ENCODE peak calls at places on chromosomes 5 and 9, in nine cellular contexts. X is AG09309; F is sciatic nerve; K is thoracic aorta; Z is LoVo; Y is stimulated activated CD8-positive, alpha-beta memory T cell treated with anti-CD3 and anti-CD28 coated beads, Interleukin-7, amount 100 ng/mL, for 24 hours; L is GM19239; U is NCI-H774; S is cardiac muscle cell. D is an unnamed sample.
A peak's percentile ranks its signal among the peaks of the same experiment; 100 is the strongest.

GRCh38 chr5:84303315-84303714 is 81.4 kb downstream of the EDIL3 start:
- DNase-seq in K (no peak), F (no peak), X (no peak), Z (no peak), L (no peak), U (no peak), Y (no peak), S (no peak), D (peak; percentile 14)

GRCh38 chr5:78758169-78758839 is 109.7 kb upstream of the LHFPL2 start:
- DNase-seq in S (no peak), U (no peak), K (no peak), X (no peak), F (no peak), L (peak; percentile 41), Z (no peak), Y (no peak), D (no peak)

GRCh38 chr5:32628049-32628803 is 42.9 kb downstream of the SUB1 start:
- DNase-seq in Y (no peak), X (no peak), F (no peak), S (no peak), Z (no peak), K (no peak), U (no peak), L (no peak), D (no peak)

GRCh38 chr5:41176952-41177351 is 36.4 kb downstream of the C6 start:
- DNase-seq in K (no peak), L (no peak), S (peak; percentile 30), F (no peak), X (no peak), Z (no peak), U (no peak), Y (no peak), D (peak; percentile 38)

GRCh38 chr5:2374703-2375102 is 376.8 kb downstream of the IRX2 start:
- DNase-seq in Y (no peak), Z (no peak), X (no peak), F (no peak), U (no peak), L (no peak), S (no peak), K (no peak), D (no peak)

GRCh38 chr9:124480621-124480981 is 26.6 kb downstream of the NR5A1 start:
- DNase-seq in Y (no peak), U (peak; percentile 38), S (peak; percentile 72), F (no peak), Z (no peak), L (peak; percentile 80), K (no peak), X (no peak), D (no peak)

GRCh38 chr5:142906863-142907671 is 136.9 kb downstream of the ARHGAP26 start:
- DNase-seq in Y (no peak), X (no peak), F (no peak), Z (no peak), S (no peak), U (no peak), K (no peak), L (no peak), D (no peak)

GRCh38 chr9:92439921-92440750 is 15.9 kb upstream of the OMD start:
- DNase-seq in S (no peak), X (peak; percentile 48), Y (no peak), U (no peak), L (no peak), K (no peak), Z (no peak), F (no peak), D (no peak)

GRCh38 chr5:158538506-158539074 is 561.1 kb downstream of the EBF1 start:
- DNase-seq in Z (no peak), Y (no peak), K (no peak), L (no peak), F (no peak), X (no peak), U (no peak), S (no peak), D (no peak)

GRCh38 chr5:9156282-9156681 is 389.6 kb downstream of the SEMA5A start:
- DNase-seq in Z (no peak), L (no peak), F (peak; percentile 63), S (peak; percentile 20), U (no peak), K (no peak), Y (no peak), X (peak; percentile 54), D (peak; percentile 69)

GRCh38 chr9:83935276-83935890 is 14.2 kb upstream of the KIF27 start:
- DNase-seq in Z (peak; percentile 23), S (no peak), L (no peak), F (no peak), U (no peak), K (no peak), X (peak; percentile 64), Y (no peak), D (no peak)

GRCh38 chr5:72559866-72560766 is 52.9 kb upstream of the ZNF366 start:
- DNase-seq in U (no peak), S (peak; percentile 69), F (no peak), Y (no peak), Z (no peak), L (no peak), X (no peak), K (no peak), D (no peak)

GRCh38 chr9:31606678-31607077 is 777.8 kb upstream of the ACO1 start:
- DNase-seq in F (no peak), Z (no peak), U (no peak), L (no peak), Y (no peak), X (no peak), K (no peak), S (no peak), D (no peak)